ENCODE peak calls at places on chromosomes 2 and 18, in eight cellular contexts. V, O, N, U, L, E, T and X are unnamed samples.
A peak's percentile ranks its signal among the peaks of the same experiment; 100 is the strongest.

GRCh38 chr2:44880125-44880483 is 61.4 kb upstream of the SIX3 start:
- DNase-seq in T (no peak), O (no peak), V (no peak), U (no peak), N (no peak), E (no peak), L (no peak), X (no peak)

GRCh38 chr2:231613655-231614558 is 21.2 kb downstream of the TEX44 start:
- DNase-seq in N (peak; percentile 79), L (peak; percentile 95), U (peak; percentile 87), O (peak; percentile 65), E (peak; percentile 79), V (peak; percentile 90), T (peak; percentile 77), X (peak; percentile 68)

GRCh38 chr18:71075147-71075546 is 786.3 kb downstream of the SOCS6 start:
- DNase-seq in U (no peak), V (no peak), O (no peak), T (no peak), N (no peak), E (no peak), L (no peak), X (no peak)

GRCh38 chr18:9614401-9615279 is at the start of gene PPP4R1:
- DNase-seq in T (peak; percentile 55), N (peak; percentile 66), E (peak; percentile 72), U (peak; percentile 82), L (peak; percentile 91), V (peak; percentile 92), O (peak; percentile 65), X (peak; percentile 49)

GRCh38 chr2:180907731-180908130 is 72.7 kb upstream of the UBE2E3 start:
- DNase-seq in V (no peak), N (no peak), O (no peak), U (no peak), E (peak; percentile 55), L (no peak), T (peak; percentile 77), X (peak; percentile 67)

GRCh38 chr2:39948016-39948719 is 169.1 kb upstream of the THUMPD2 start:
- DNase-seq in V (no peak), T (peak; percentile 35), U (no peak), N (no peak), O (no peak), E (peak; percentile 32), L (no peak), X (peak; percentile 61)

GRCh38 chr2:11949732-11950503 is 203.5 kb downstream of the LPIN1 start:
- DNase-seq in O (no peak), T (peak; percentile 35), U (no peak), N (no peak), E (no peak), L (no peak), V (no peak), X (no peak)

GRCh38 chr2:28717339-28717758 is 34.3 kb upstream of the PPP1CB start:
- DNase-seq in N (peak; percentile 67), V (peak; percentile 74), T (peak; percentile 98), O (no peak), L (no peak), U (no peak), E (peak; percentile 77), X (peak; percentile 23)

GRCh38 chr2:14944562-14945346 is 312.2 kb downstream of the LRATD1 start:
- DNase-seq in O (no peak), V (no peak), L (no peak), E (peak; percentile 64), T (peak; percentile 40), U (peak; percentile 31), N (no peak), X (peak; percentile 13)

GRCh38 chr18:23237524-23238151 is 102.4 kb downstream of the CABLES1 start:
- DNase-seq in N (no peak), E (no peak), L (peak; percentile 73), O (no peak), T (peak; percentile 67), V (peak; percentile 81), U (peak; percentile 42), X (no peak)

GRCh38 chr18:55185391-55185790 is 226.1 kb upstream of the CCDC68 start:
- DNase-seq in L (no peak), O (no peak), V (no peak), T (peak; percentile 20), U (no peak), N (no peak), E (peak; percentile 15), X (no peak)

GRCh38 chr2:149573760-149574159 is 13.8 kb downstream of the MMADHC start:
- DNase-seq in N (no peak), U (no peak), E (peak; percentile 46), O (no peak), V (no peak), T (peak; percentile 37), L (no peak), X (no peak)

GRCh38 chr2:109613922-109614714 is at the start of the genes SEPTIN10 and SOWAHC:
- DNase-seq in O (peak; percentile 96), U (peak; percentile 97), E (peak; percentile 98), V (peak; percentile 99), T (peak; percentile 99), N (peak; percentile 95), L (peak; percentile 90), X (peak; percentile 99)

GRCh38 chr2:112465373-112465772 is 16.6 kb upstream of the TTL start:
- DNase-seq in T (peak; percentile 43), U (no peak), N (no peak), L (no peak), V (no peak), E (peak; percentile 28), O (no peak), X (no peak)

GRCh38 chr2:102801098-102801718 is 39.4 kb downstream of the TMEM182 start:
- DNase-seq in E (no peak), N (no peak), T (peak; percentile 42), V (no peak), O (no peak), U (no peak), L (no peak), X (no peak)

GRCh38 chr2:42819160-42819559 is 26.8 kb upstream of the HAAO start:
- DNase-seq in T (no peak), N (peak; percentile 10), V (no peak), L (no peak), U (no peak), E (no peak), O (no peak), X (no peak)

GRCh38 chr2:203720011-203720410 is 13.6 kb downstream of the CD28 start:
- DNase-seq in L (no peak), V (no peak), U (no peak), T (no peak), O (no peak), E (no peak), N (no peak), X (no peak)

GRCh38 chr2:165877565-165878550 is 75.7 kb downstream of the TTC21B start:
- DNase-seq in T (peak; percentile 81), E (peak; percentile 64), N (no peak), U (no peak), L (no peak), O (no peak), V (no peak), X (peak; percentile 9)

GRCh38 chr2:181420259-181421130 is 36.7 kb upstream of the ITGA4 start:
- DNase-seq in V (no peak), T (no peak), U (no peak), O (no peak), N (no peak), L (no peak), E (no peak), X (no peak)

GRCh38 chr2:177161741-177162440 is 50.7 kb upstream of the HNRNPA3 start:
- DNase-seq in T (peak; percentile 64), V (no peak), U (no peak), O (no peak), E (peak; percentile 71), L (no peak), N (no peak), X (peak; percentile 51)
- TF ChIP-seq CTCF in T (peak; percentile 68), V (peak; percentile 68), U (peak; percentile 57), O (peak; percentile 49), E (peak; percentile 70), L (peak; percentile 50), N (no peak), X (peak; percentile 79)

GRCh38 chr2:101277111-101277510 is 24.4 kb downstream of the CNOT11 start:
- DNase-seq in V (no peak), U (no peak), N (no peak), T (peak; percentile 54), E (peak; percentile 90), O (no peak), L (no peak), X (peak; percentile 9)
- TF ChIP-seq CTCF in V (no peak), U (no peak), N (no peak), T (peak; percentile 7), E (peak; percentile 61), O (no peak), L (no peak), X (peak; percentile 36)

GRCh38 chr2:1613078-1613445 is 131.3 kb downstream of the PXDN start:
- DNase-seq in E (no peak), T (no peak), U (no peak), N (no peak), L (no peak), V (peak; percentile 43), O (no peak), X (no peak)

GRCh38 chr2:1612391-1613077 is 131.8 kb downstream of the PXDN start:
- DNase-seq in E (no peak), N (no peak), T (no peak), V (peak; percentile 17), O (no peak), L (no peak), U (no peak), X (no peak)

GRCh38 chr2:1611886-1612285 is 132.4 kb downstream of the PXDN start:
- DNase-seq in O (no peak), L (no peak), V (peak; percentile 42), E (no peak), U (no peak), T (no peak), N (no peak), X (no peak)

GRCh38 chr2:1614564-1614963 is 129.8 kb downstream of the PXDN start:
- DNase-seq in T (no peak), O (no peak), L (no peak), U (no peak), V (no peak), N (no peak), E (no peak), X (no peak)

GRCh38 chr2:1613731-1614354 is 130.5 kb downstream of the PXDN start:
- DNase-seq in V (peak; percentile 27), T (peak; percentile 95), L (no peak), E (peak; percentile 41), N (no peak), O (no peak), U (no peak), X (no peak)
- TF ChIP-seq CTCF in V (no peak), T (peak; percentile 39), L (no peak), E (no peak), N (no peak), O (no peak), U (no peak), X (peak; percentile 35)

GRCh38 chr2:174777334-174777733 is 13.1 kb upstream of the CHRNA1 start:
- DNase-seq in O (no peak), L (no peak), V (no peak), U (no peak), N (no peak), T (no peak), E (no peak), X (no peak)

GRCh38 chr2:174776686-174777085 is 12.4 kb upstream of the CHRNA1 start:
- DNase-seq in U (no peak), O (no peak), V (no peak), T (no peak), L (no peak), N (no peak), E (no peak), X (no peak)

GRCh38 chr2:174775586-174775985 is 11.3 kb upstream of the CHRNA1 start:
- DNase-seq in E (peak; percentile 52), U (peak; percentile 19), N (no peak), V (no peak), L (no peak), O (no peak), T (no peak), X (no peak)

GRCh38 chr2:174774828-174775227 is 10.6 kb upstream of the CHRNA1 start:
- DNase-seq in E (no peak), V (no peak), N (no peak), U (no peak), T (no peak), L (no peak), O (no peak), X (no peak)

GRCh38 chr2:174776223-174776622 is 12.0 kb upstream of the CHRNA1 start:
- DNase-seq in E (no peak), U (peak; percentile 43), L (no peak), T (no peak), V (no peak), N (no peak), O (no peak), X (no peak)
- TF ChIP-seq CTCF in E (peak; percentile 50), U (peak; percentile 66), L (peak; percentile 45), T (peak; percentile 22), V (no peak), N (no peak), O (peak; percentile 33), X (peak; percentile 83)